ENCODE peak calls at places on chromosomes 16 and 17, in ten cellular contexts. O is OCI-LY7, N is fibroblast of lung, E is fibroblast of pulmonary artery, M is midbrain, K is GM23248, D is cardiac fibroblast, B is neuronal stem cell, T is NCI-H82, I is choroid plexus epithelial cell. J is an unnamed sample.

GRCh38 chr17:21242026-21242700 is 11.0 kb downstream of the NATD1 start:
- DNase-seq in O (no peak), N (no peak), E (no peak), M (no peak), K (peak; percentile 57), D (peak; percentile 13), B (no peak), T (no peak), I (peak; percentile 5), J (no peak)

GRCh38 chr17:48792033-48792798 is 24.8 kb downstream of the TTLL6 start:
- DNase-seq in O (no peak), N (no peak), E (no peak), M (no peak), K (no peak), D (no peak), B (no peak), T (no peak), I (no peak), J (no peak)

GRCh38 chr17:76643553-76644148 is at the start of gene ST6GALNAC1:
- DNase-seq in O (no peak), N (no peak), E (peak; percentile 52), M (no peak), K (no peak), D (peak; percentile 20), B (no peak), T (no peak), I (no peak), J (no peak)

GRCh38 chr17:82257473-82257872 is 16.0 kb downstream of the CSNK1D start:
- DNase-seq in O (peak; percentile 74), N (peak; percentile 33), E (peak; percentile 43), M (peak; percentile 72), K (peak; percentile 50), D (peak; percentile 53), B (no peak), T (peak; percentile 69), I (peak; percentile 76), J (no peak)

GRCh38 chr16:14013571-14014283 is 57.4 kb upstream of the MRTFB start:
- DNase-seq in O (no peak), N (peak; percentile 84), E (peak; percentile 58), M (no peak), K (peak; percentile 89), D (peak; percentile 87), B (no peak), T (peak; percentile 85), I (peak; percentile 95), J (peak; percentile 40)

GRCh38 chr17:58329035-58329807 is 626 bp upstream of the TSPOAP1 start:
- DNase-seq in O (peak; percentile 92), N (no peak), E (no peak), M (peak; percentile 37), K (no peak), D (no peak), B (no peak), T (peak; percentile 83), I (no peak), J (no peak)

GRCh38 chr16:72833969-72834368 is 214.0 kb downstream of the ZFHX3 start:
- DNase-seq in O (no peak), N (no peak), E (no peak), M (no peak), K (no peak), D (no peak), B (no peak), T (no peak), I (no peak), J (no peak)

GRCh38 chr17:4600563-4600962 is 16.2 kb downstream of the SMTNL2 start:
- DNase-seq in O (no peak), N (no peak), E (no peak), M (no peak), K (no peak), D (no peak), B (no peak), T (peak; percentile 69), I (no peak), J (no peak)

GRCh38 chr16:3020604-3021448 is 658 bp downstream of the TNFRSF12A start:
- DNase-seq in O (peak; percentile 44), N (peak; percentile 91), E (peak; percentile 81), M (peak; percentile 26), K (peak; percentile 89), D (peak; percentile 95), B (peak; percentile 64), T (peak; percentile 51), I (peak; percentile 86), J (no peak)

GRCh38 chr17:77886387-77886728 is 72.1 kb upstream of the TNRC6C start:
- DNase-seq in O (peak; percentile 48), N (no peak), E (no peak), M (no peak), K (no peak), D (no peak), B (no peak), T (no peak), I (no peak), J (no peak)

GRCh38 chr17:77951123-77951522 is 7.4 kb upstream of the TNRC6C start:
- DNase-seq in O (no peak), N (no peak), E (no peak), M (no peak), K (no peak), D (no peak), B (no peak), T (no peak), I (no peak), J (no peak)

GRCh38 chr16:30658731-30659506 is 688 bp downstream of the FBRS start:
- DNase-seq in O (peak; percentile 98), N (peak; percentile 96), E (peak; percentile 98), M (peak; percentile 96), K (peak; percentile 99), D (peak; percentile 98), B (peak; percentile 94), T (peak; percentile 96), I (peak; percentile 98), J (peak; percentile 70)

GRCh38 chr16:30025156-30025555 is 2.2 kb downstream of the C16orf92 start:
- DNase-seq in O (no peak), N (no peak), E (no peak), M (no peak), K (no peak), D (no peak), B (no peak), T (no peak), I (no peak), J (no peak)

GRCh38 chr17:35089846-35090193 is 26.3 kb upstream of the RFFL start:
- DNase-seq in O (no peak), N (peak; percentile 47), E (peak; percentile 38), M (no peak), K (peak; percentile 62), D (peak; percentile 53), B (no peak), T (no peak), I (peak; percentile 47), J (no peak)

J was measured in NCI-H187 treated with DMSO at 0.1 percent for 48 hours.